ENCODE peak calls at places on chromosomes 3 and 15, in eight cellular contexts. V is GF-D8, G is NCI-H774, T is NCI-H510A treated with DMSO at 0.1 percent for 48 hours, U is fibroblast of the conjunctiva, I is substantia nigra, S is GM12865, E is ACHN. L is an unnamed sample.
A peak's percentile ranks its signal among the peaks of the same experiment; 100 is the strongest.

GRCh38 chr3:73762855-73763254 is 138.1 kb upstream of the PDZRN3 start:
- DNase-seq in I (no peak), V (no peak), U (no peak), G (no peak), S (no peak), E (no peak), T (no peak), L (no peak)

GRCh38 chr15:60000824-60001641 is 3.1 kb upstream of the FOXB1 start:
- DNase-seq in U (no peak), I (no peak), T (no peak), E (no peak), G (no peak), V (no peak), S (no peak), L (no peak)

GRCh38 chr15:101441706-101442105 is 47.8 kb downstream of the PCSK6 start:
- DNase-seq in S (no peak), G (no peak), T (no peak), U (no peak), I (no peak), V (no peak), E (no peak), L (no peak)

GRCh38 chr3:146165370-146165769 is 4.4 kb upstream of the PLOD2 start:
- DNase-seq in I (no peak), S (no peak), G (no peak), T (no peak), V (no peak), U (no peak), E (no peak), L (no peak)

GRCh38 chr15:51796777-51797474 is 32.5 kb upstream of the TMOD3 start:
- DNase-seq in E (no peak), G (no peak), I (no peak), U (no peak), S (no peak), V (no peak), T (peak; percentile 16), L (no peak)

GRCh38 chr3:71542548-71543370 is 40.8 kb downstream of the FOXP1 start:
- DNase-seq in V (peak; percentile 97), U (peak; percentile 88), S (no peak), T (peak; percentile 24), I (peak; percentile 56), G (no peak), E (no peak), L (peak; percentile 12)

GRCh38 chr15:66865622-66866611 is 163.9 kb downstream of the SMAD6 start:
- DNase-seq in G (no peak), V (peak; percentile 28), I (no peak), S (peak; percentile 83), U (no peak), E (no peak), T (no peak), L (no peak)

GRCh38 chr15:40595219-40595618 is 1.2 kb downstream of the KNL1 start:
- DNase-seq in E (no peak), V (no peak), U (no peak), S (no peak), G (no peak), I (no peak), T (no peak), L (no peak)

GRCh38 chr3:179933079-179933478 is 103.7 kb downstream of the PEX5L start:
- DNase-seq in G (peak; percentile 56), E (no peak), T (peak; percentile 90), I (no peak), U (no peak), S (no peak), V (no peak), L (no peak)

GRCh38 chr3:12367346-12367745 is 78.5 kb downstream of the PPARG start:
- DNase-seq in E (no peak), U (no peak), I (no peak), T (no peak), S (no peak), G (no peak), V (no peak), L (no peak)

GRCh38 chr3:13080591-13080990 is 7.4 kb upstream of the IQSEC1 start:
- DNase-seq in I (no peak), E (no peak), U (no peak), S (no peak), G (no peak), V (no peak), T (no peak), L (no peak)

GRCh38 chr15:50675524-50676144 is 11.0 kb downstream of the TRPM7 start:
- DNase-seq in G (no peak), I (no peak), S (peak; percentile 21), T (peak; percentile 2), E (peak; percentile 38), V (no peak), U (no peak), L (no peak)

GRCh38 chr15:72835289-72835890 is 51.8 kb upstream of the ADPGK start:
- DNase-seq in S (peak; percentile 8), G (no peak), E (peak; percentile 2), V (no peak), T (peak; percentile 15), U (no peak), I (no peak), L (no peak)

GRCh38 chr3:131402391-131403039 is 20.9 kb downstream of the NUDT16 start:
- DNase-seq in U (no peak), G (no peak), T (no peak), I (no peak), E (no peak), V (no peak), S (no peak), L (no peak)

GRCh38 chr3:30231277-30232141 is 374.9 kb upstream of the TGFBR2 start:
- DNase-seq in V (no peak), U (peak; percentile 36), G (no peak), T (no peak), I (no peak), E (no peak), S (no peak), L (no peak)

GRCh38 chr15:35548435-35548834 is 2.5 kb upstream of the DPH6 start:
- DNase-seq in T (no peak), G (no peak), E (no peak), V (no peak), I (no peak), U (no peak), S (no peak), L (no peak)

GRCh38 chr3:71584216-71585061 is 911 bp upstream of the FOXP1 start:
- DNase-seq in U (no peak), E (peak; percentile 68), T (peak; percentile 8), I (peak; percentile 71), S (peak; percentile 6), V (peak; percentile 74), G (no peak), L (peak; percentile 32)

GRCh38 chr3:48535578-48535977 is 21.0 kb downstream of the PFKFB4 start:
- DNase-seq in T (no peak), V (no peak), S (no peak), G (no peak), U (no peak), I (no peak), E (no peak), L (no peak)